ENCODE peak calls at places on chromosomes 5 and 9, in four cellular contexts. R is H9, L is H1, J is mesendoderm. U is an unnamed sample.
A peak's percentile ranks its signal among the peaks of the same experiment; 100 is the strongest.

GRCh38 chr9:6757132-6757987 is at the start of gene KDM4C:
- DNase-seq in R (peak; percentile 97), L (peak; percentile 87), J (peak; percentile 98), U (peak; percentile 93)

GRCh38 chr5:11931638-11932037 is 27.4 kb upstream of the CTNND2 start:
- DNase-seq in R (no peak), L (no peak), J (no peak), U (no peak)

GRCh38 chr5:59093329-59093728 is 510.5 kb downstream of the RAB3C start:
- DNase-seq in R (no peak), L (no peak), J (no peak), U (peak; percentile 19)

GRCh38 chr5:1333986-1334385 is 10.9 kb downstream of the CLPTM1L start:
- DNase-seq in R (no peak), L (no peak), J (no peak), U (no peak)

GRCh38 chr5:178113141-178113787 is at the start of gene N4BP3:
- DNase-seq in R (peak; percentile 89), L (peak; percentile 44), J (peak; percentile 91), U (peak; percentile 44)

GRCh38 chr5:145887976-145888574 is 15.3 kb upstream of the GRXCR2 start:
- DNase-seq in R (peak; percentile 64), L (peak; percentile 21), J (peak; percentile 75), U (peak; percentile 62)

GRCh38 chr9:133844876-133845658 is 106.9 kb upstream of the SARDH start:
- DNase-seq in R (no peak), L (no peak), J (no peak), U (peak; percentile 70)

GRCh38 chr9:69346596-69347390 is 21.8 kb downstream of the ENTREP1 start:
- DNase-seq in R (no peak), L (no peak), J (peak; percentile 69), U (peak; percentile 7)

GRCh38 chr5:42951169-42951846 is 88.8 kb downstream of the ANXA2R start:
- DNase-seq in R (no peak), L (no peak), J (no peak), U (peak; percentile 43)

GRCh38 chr9:134980516-134980915 is 62.8 kb upstream of the FCN1 start:
- DNase-seq in R (no peak), L (no peak), J (no peak), U (no peak)

GRCh38 chr5:151251001-151251551 is 1.9 kb upstream of the GM2A start:
- DNase-seq in R (peak; percentile 47), L (no peak), J (peak; percentile 36), U (no peak)

GRCh38 chr5:151250346-151251000 is 2.5 kb upstream of the GM2A start:
- DNase-seq in R (no peak), L (no peak), J (no peak), U (no peak)

GRCh38 chr5:151245820-151246219 is 7.2 kb upstream of the GM2A start:
- DNase-seq in R (no peak), L (no peak), J (no peak), U (no peak)

GRCh38 chr5:151249280-151249679 is 3.7 kb upstream of the GM2A start:
- DNase-seq in R (no peak), L (no peak), J (no peak), U (no peak)

DNA sequence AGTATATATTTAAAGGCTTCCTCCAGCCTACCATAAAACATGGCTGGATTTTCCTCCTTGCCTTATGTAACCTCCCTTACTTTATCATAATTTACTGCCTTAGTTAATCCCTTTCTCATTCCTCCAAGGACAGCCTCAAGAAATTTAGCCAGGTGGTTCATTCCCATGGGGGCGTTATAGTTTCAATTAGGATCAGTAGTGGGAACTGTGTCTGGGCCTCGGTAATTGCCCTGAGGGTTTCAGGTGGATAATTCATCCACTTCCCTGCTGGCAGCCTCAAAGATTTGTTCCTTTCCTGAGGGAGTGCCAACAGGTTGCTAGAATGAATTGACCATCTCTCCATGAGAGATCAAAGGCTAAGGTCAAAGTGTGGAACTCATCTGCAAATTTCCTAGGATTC is 4.3 kb upstream of the GM2A start:
- DNase-seq in R (no peak), L (no peak), J (no peak), U (no peak)
- H3K56ac ChIP-seq in R (no peak overlapping the region), L (no peak overlapping the region), J (no peak overlapping the region), U (no peak overlapping the region)

GRCh38 chr9:36748322-36748899 is 175.7 kb downstream of the MELK start:
- DNase-seq in R (peak; percentile 72), L (no peak), J (peak; percentile 64), U (peak; percentile 43)
- H2BK15ac ChIP-seq in R (no peak overlapping the region), L (no peak overlapping the region), J (no peak overlapping the region), U (no peak overlapping the region)

DNA sequence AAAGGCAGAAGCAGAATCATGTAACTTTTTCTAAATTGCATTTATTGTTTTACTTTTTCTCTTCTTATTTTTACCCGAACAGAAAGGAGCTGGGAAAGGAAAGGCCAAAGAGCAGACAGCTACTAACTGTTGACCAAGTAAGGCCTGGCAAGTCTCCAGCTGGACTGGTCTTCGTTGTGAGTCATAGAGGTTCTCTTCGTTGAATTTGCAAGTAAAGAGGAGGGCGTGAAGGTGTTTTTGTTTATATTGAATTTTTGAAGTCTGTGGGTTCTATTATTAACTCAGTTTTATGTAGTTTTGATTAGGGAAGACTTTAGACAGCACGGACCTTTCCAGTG is 416.5 kb upstream of the CCNH start:
- DNase-seq in R (no peak), L (no peak), J (no peak), U (no peak)
- H3K56ac ChIP-seq in R (no peak overlapping the region), L (no peak overlapping the region), J (no peak overlapping the region), U (no peak overlapping the region)

GRCh38 chr9:90306118-90306517 is 336.5 kb downstream of the DIRAS2 start:
- DNase-seq in R (no peak), L (no peak), J (no peak), U (no peak)
- H2BK15ac ChIP-seq in R (no peak overlapping the region), L (no peak overlapping the region), J (no peak overlapping the region), U (no peak overlapping the region)

DNA sequence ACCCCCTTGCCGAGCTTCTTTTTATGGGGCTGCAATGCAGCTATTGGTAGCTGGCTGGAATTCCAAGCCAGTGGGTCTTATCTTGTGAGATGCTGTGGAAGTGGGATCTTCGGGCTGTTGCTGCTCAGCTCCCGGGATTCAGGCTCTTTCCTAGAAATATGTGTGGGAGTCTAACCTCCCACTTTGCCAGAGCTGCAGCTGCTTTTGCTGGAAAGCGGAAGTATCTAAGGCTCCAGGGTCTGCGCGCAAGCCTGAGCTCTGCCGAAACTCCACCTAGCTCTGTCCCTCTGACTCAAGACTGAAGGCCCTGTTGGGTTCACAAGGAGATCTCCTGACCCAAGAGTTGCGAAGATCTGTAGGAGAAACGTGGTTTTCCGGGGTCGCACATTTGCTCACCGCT is 151.1 kb upstream of the ANKRD55 start:
- DNase-seq in R (no peak), L (no peak), J (no peak), U (no peak)
- H3K56ac ChIP-seq in R (no peak overlapping the region), L (no peak overlapping the region), J (no peak overlapping the region), U (no peak overlapping the region)

GRCh38 chr9:131060902-131061630 is 35.3 kb upstream of the AIF1L start:
- DNase-seq in R (no peak), L (no peak), J (no peak), U (no peak)
- H2BK15ac ChIP-seq in R (no peak overlapping the region), L (no peak overlapping the region), J (no peak overlapping the region), U (no peak overlapping the region)